ENCODE peak calls at places on chromosomes 2 and 18, in ten cellular contexts. X is HT-29; T is B cell; B is stimulated activated naive CD4-positive, alpha-beta T cell treated with Interleukin-2 at 50 U/mL for 16 hours; N is T-cell; C is COR-L47; U is LoVo; A is C1 segment of cervical spinal cord; G is HFFc6; H is activated CD4-positive, alpha-beta T cell treated with anti-CD3 and anti-CD28 coated beads for 36 hours. E is an unnamed sample.

GRCh38 chr2:84741182-84741822 is 139.6 kb downstream of the TRABD2A start:
- DNase-seq in X (peak), T (no peak), B (peak), N (peak), C (no peak), U (no peak), A (no peak), G (peak), H (peak), E (no peak)

GRCh38 chr2:139122711-139123158 is 342.5 kb upstream of the NXPH2 start:
- DNase-seq in X (no peak), T (no peak), B (no peak), N (no peak), C (no peak), U (no peak), A (no peak), G (peak), H (no peak), E (no peak)

GRCh38 chr2:27212626-27213471 is 781 bp upstream of the SLC5A6 start:
- DNase-seq in X (peak), T (peak), B (peak), N (peak), C (no peak), U (peak), A (no peak), G (peak), H (peak), E (no peak)

GRCh38 chr2:197209274-197209673 is 101.3 kb downstream of the ANKRD44 start:
- DNase-seq in X (no peak), T (no peak), B (no peak), N (no peak), C (no peak), U (no peak), A (no peak), G (no peak), H (no peak), E (no peak)

GRCh38 chr18:13612111-13612997 is 114.0 kb downstream of the FAM210A start:
- DNase-seq in X (no peak), T (peak), B (peak), N (peak), C (no peak), U (no peak), A (peak), G (no peak), H (peak), E (no peak)

GRCh38 chr18:65725421-65726050 is 25.3 kb upstream of the CDH7 start:
- DNase-seq in X (peak), T (no peak), B (no peak), N (no peak), C (peak), U (peak), A (no peak), G (no peak), H (peak), E (no peak)

GRCh38 chr2:120318626-120319025 is 27.3 kb upstream of the INHBB start:
- DNase-seq in X (no peak), T (no peak), B (no peak), N (no peak), C (no peak), U (no peak), A (no peak), G (no peak), H (no peak), E (no peak)

GRCh38 chr2:28601612-28602011 is 105.8 kb downstream of the PLB1 start:
- DNase-seq in X (no peak), T (no peak), B (no peak), N (no peak), C (no peak), U (no peak), A (no peak), G (no peak), H (no peak), E (no peak)